ENCODE peak calls at places on chromosomes 16 and 17, in four cellular contexts. F, W, Z and L are unnamed samples.

GRCh38 chr16:2819939-2820835 is 3.1 kb downstream of the PRSS21 start:
- DNase-seq in F (no peak), Z (no peak), W (peak), L (no peak)

GRCh38 chr16:24729243-24729966 is at the start of gene TNRC6A:
- DNase-seq in W (peak), F (peak), Z (peak), L (peak)

GRCh38 chr17:7325031-7325528 is 4.1 kb downstream of the NEURL4 start:
- DNase-seq in W (no peak), F (no peak), Z (no peak), L (no peak)

GRCh38 chr17:79936661-79937434 is 97.6 kb upstream of the CBX4 start:
- DNase-seq in Z (no peak), F (peak), W (no peak), L (no peak)

GRCh38 chr17:42282478-42283080 is 5.7 kb upstream of the STAT5A start:
- DNase-seq in F (no peak), Z (no peak), W (peak), L (no peak)

GRCh38 chr17:2435852-2436251 is 35.0 kb upstream of the MNT start:
- DNase-seq in F (no peak), W (no peak), Z (no peak), L (no peak)

GRCh38 chr16:29877266-29877961 is 14.4 kb upstream of the CDIPT start:
- DNase-seq in W (no peak), Z (no peak), F (peak), L (no peak)

GRCh38 chr16:87560428-87561199 is 41.7 kb upstream of the JPH3 start:
- DNase-seq in F (peak), Z (peak), W (peak), L (no peak)

GRCh38 chr16:5512037-5512436 is 414.4 kb upstream of the EEF2KMT start:
- DNase-seq in Z (no peak), F (no peak), W (no peak), L (no peak)

GRCh38 chr16:84360170-84360569 is 8.2 kb upstream of the ATP2C2 start:
- DNase-seq in Z (peak), F (peak), W (no peak), L (no peak)

GRCh38 chr17:50904522-50905459 is 38.6 kb upstream of the TOB1 start:
- DNase-seq in F (peak), W (peak), Z (peak), L (peak)

GRCh38 chr16:48434653-48435318 is 49.6 kb upstream of the SIAH1 start:
- DNase-seq in W (no peak), F (peak), Z (no peak), L (peak)

GRCh38 chr16:1763521-1764511 is 7.5 kb downstream of the NME3 start:
- DNase-seq in F (peak), W (no peak), Z (no peak), L (no peak)

GRCh38 chr17:16491703-16492612 is at the start of gene LRRC75A:
- DNase-seq in F (no peak), W (no peak), Z (no peak), L (no peak)